ENCODE peak calls at places on chromosomes 11 and 22, in eight cellular contexts. U is T-cell; S is cardiac fibroblast; I is Ammon's horn; Y is cardiac septum; R is activated CD4-positive, alpha-beta T cell treated with anti-CD3 and anti-CD28 coated beads for 1 hour; X is nucleus accumbens; P is putamen. W is an unnamed sample.

GRCh38 chr11:23022854-23023253 is 162.6 kb upstream of the CCDC179 start:
- DNase-seq in U (no peak), S (no peak), I (no peak), Y (no peak), R (no peak), X (no peak), P (no peak), W (no peak)

GRCh38 chr11:94120946-94121345 is 7.7 kb upstream of the PANX1 start:
- DNase-seq in U (no peak), S (peak; percentile 74), I (no peak), Y (no peak), R (no peak), X (no peak), P (no peak), W (no peak)

GRCh38 chr11:47750725-47751124 is 16.4 kb downstream of the FNBP4 start:
- DNase-seq in U (no peak), S (no peak), I (no peak), Y (no peak), R (no peak), X (no peak), P (no peak), W (no peak)

GRCh38 chr11:2794947-2795346 is 90.6 kb downstream of the CDKN1C start:
- DNase-seq in U (no peak), S (no peak), I (no peak), Y (peak; percentile 63), R (no peak), X (no peak), P (no peak), W (no peak)

GRCh38 chr11:120527111-120527748 is 15.7 kb downstream of the GRIK4 start:
- DNase-seq in U (no peak), S (no peak), I (no peak), Y (no peak), R (no peak), X (no peak), P (no peak), W (no peak)

GRCh38 chr11:1305558-1306056 is 3.8 kb downstream of the TOLLIP start:
- DNase-seq in U (no peak), S (no peak), I (no peak), Y (no peak), R (no peak), X (no peak), P (no peak), W (no peak)

GRCh38 chr11:74466916-74467885 is at the start of gene KCNE3:
- DNase-seq in U (no peak), S (peak; percentile 8), I (peak; percentile 39), Y (peak; percentile 76), R (no peak), X (no peak), P (no peak), W (peak; percentile 90)

GRCh38 chr11:61041755-61042518 is 60.4 kb upstream of the CD5 start:
- DNase-seq in U (peak; percentile 92), S (no peak), I (peak; percentile 38), Y (peak; percentile 76), R (peak; percentile 80), X (no peak), P (peak; percentile 58), W (no peak)

GRCh38 chr22:50201191-50202129 is 649 bp downstream of the SELENOO start:
- DNase-seq in U (no peak), S (no peak), I (no peak), Y (no peak), R (no peak), X (no peak), P (no peak), W (peak; percentile 45)

GRCh38 chr11:70913715-70914231 is 338.6 kb downstream of the SHANK2 start:
- DNase-seq in U (no peak), S (no peak), I (peak; percentile 43), Y (peak; percentile 38), R (no peak), X (no peak), P (no peak), W (no peak)

GRCh38 chr22:33472462-33473344 is 414.5 kb upstream of the SYN3 start:
- DNase-seq in U (no peak), S (no peak), I (no peak), Y (no peak), R (no peak), X (no peak), P (peak; percentile 67), W (no peak)

GRCh38 chr11:126410649-126411048 is 55.2 kb downstream of the ST3GAL4 start:
- DNase-seq in U (no peak), S (no peak), I (no peak), Y (no peak), R (no peak), X (no peak), P (no peak), W (no peak)

GRCh38 chr11:35162795-35163194 is 23.8 kb downstream of the CD44 start:
- DNase-seq in U (no peak), S (peak; percentile 57), I (no peak), Y (no peak), R (no peak), X (no peak), P (no peak), W (peak; percentile 52)

GRCh38 chr11:86116386-86116726 is 47.5 kb upstream of the PICALM start:
- DNase-seq in U (no peak), S (peak; percentile 89), I (no peak), Y (no peak), R (no peak), X (no peak), P (no peak), W (no peak)

GRCh38 chr11:57515332-57516060 is at the start of gene SLC43A1:
- DNase-seq in U (no peak), S (peak; percentile 60), I (no peak), Y (no peak), R (no peak), X (no peak), P (no peak), W (peak; percentile 76)

GRCh38 chr11:35618497-35619029 is 303 bp downstream of the FJX1 start:
- DNase-seq in U (no peak), S (peak; percentile 41), I (no peak), Y (no peak), R (no peak), X (no peak), P (no peak), W (peak; percentile 10)

GRCh38 chr11:68012843-68013610 is 2.9 kb downstream of the ALDH3B1 start:
- DNase-seq in U (no peak), S (peak; percentile 97), I (no peak), Y (no peak), R (no peak), X (no peak), P (no peak), W (no peak)

GRCh38 chr22:44737414-44738346 is 14.7 kb upstream of the ARHGAP8 start:
- DNase-seq in U (no peak), S (no peak), I (no peak), Y (no peak), R (no peak), X (no peak), P (no peak), W (no peak)

GRCh38 chr11:36349345-36350136 is 53.5 kb downstream of the PRR5L start:
- DNase-seq in U (no peak), S (no peak), I (no peak), Y (no peak), R (no peak), X (no peak), P (no peak), W (no peak)

GRCh38 chr11:119338318-119338890 is 2.3 kb downstream of the C1QTNF5 start:
- DNase-seq in U (peak; percentile 63), S (peak; percentile 76), I (peak; percentile 85), Y (peak; percentile 86), R (peak; percentile 48), X (no peak), P (peak; percentile 84), W (peak; percentile 78)

GRCh38 chr22:35540600-35541253 is at the start of gene RASD2:
- DNase-seq in U (peak; percentile 23), S (no peak), I (peak; percentile 50), Y (no peak), R (peak; percentile 11), X (no peak), P (peak; percentile 84), W (peak; percentile 55)

GRCh38 chr11:70924108-70924507 is 328.3 kb downstream of the SHANK2 start:
- DNase-seq in U (no peak), S (no peak), I (no peak), Y (no peak), R (no peak), X (no peak), P (no peak), W (no peak)

GRCh38 chr11:28098257-28098656 is 9.7 kb downstream of the KIF18A start:
- DNase-seq in U (no peak), S (no peak), I (no peak), Y (no peak), R (no peak), X (no peak), P (no peak), W (no peak)